ENCODE peak calls at places on chromosome 1, in five cellular contexts. E is neural progenitor cell, Z is SK-N-SH, Q is MM.1S, J is GM23248. F is an unnamed sample.

GRCh38 chr1:180133193-180133592 is 21.5 kb upstream of the QSOX1 start:
- DNase-seq in E (no peak), Z (no peak), Q (no peak), J (no peak), F (no peak)

GRCh38 chr1:13700521-13701273 is 709 bp downstream of the PRDM2 start:
- DNase-seq in E (peak; percentile 62), Z (no peak), Q (peak; percentile 25), J (peak; percentile 63), F (peak; percentile 67)

GRCh38 chr1:233615571-233615970 is 1.7 kb downstream of the KCNK1 start:
- DNase-seq in E (no peak), Z (peak; percentile 21), Q (no peak), J (no peak), F (no peak)

GRCh38 chr1:145716641-145717061 is 2.6 kb upstream of the CD160 start:
- DNase-seq in E (peak; percentile 19), Z (no peak), Q (no peak), J (peak; percentile 30), F (no peak)

GRCh38 chr1:3899776-3900149 is 309 bp downstream of the C1orf174 start:
- DNase-seq in E (peak; percentile 66), Z (peak; percentile 73), Q (peak; percentile 14), J (no peak), F (no peak)

GRCh38 chr1:152397474-152397873 is 16.6 kb downstream of the CRNN start:
- DNase-seq in E (no peak), Z (no peak), Q (no peak), J (peak; percentile 9), F (no peak)

GRCh38 chr1:70331962-70332361 is 22.6 kb downstream of the ANKRD13C start:
- DNase-seq in E (no peak), Z (no peak), Q (no peak), J (peak; percentile 15), F (no peak)

GRCh38 chr1:8497196-8497878 is 179.4 kb downstream of the SLC45A1 start:
- DNase-seq in E (no peak), Z (no peak), Q (no peak), J (peak; percentile 84), F (peak; percentile 84)

DNA sequence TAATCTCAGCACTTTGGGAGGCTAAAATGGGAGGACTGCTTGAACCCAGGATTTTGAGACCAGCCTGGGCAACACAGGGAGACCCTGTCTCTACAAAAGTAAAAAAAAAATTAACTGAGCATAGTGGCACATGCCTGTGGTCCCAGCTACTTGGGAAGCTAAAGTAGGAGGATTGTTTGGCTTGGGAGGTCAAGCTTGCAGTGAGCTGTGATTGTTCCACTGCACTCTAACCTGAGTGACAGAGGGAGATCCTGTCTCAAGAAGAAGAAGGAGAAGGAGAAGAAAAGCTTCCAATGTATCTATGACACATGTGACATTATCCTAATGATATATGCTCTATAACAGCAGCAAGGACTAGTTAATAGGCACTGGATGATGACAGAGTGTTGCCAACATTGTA is 20.1 kb upstream of the ARHGAP29 start:
- DNase-seq in E (no peak), Z (no peak), Q (no peak), J (no peak), F (no peak)
- H3K4me1 ChIP-seq in E (no peaks in the 10 kb centered on the region), Z (peaks cover 7% of the 10 kb centered on the region), Q (no peaks in the 10 kb centered on the region), J (peaks cover 53% of the 10 kb centered on the region), F (no peaks in the 10 kb centered on the region)

GRCh38 chr1:214281030-214281901 is at the start of gene SMYD2:
- DNase-seq in E (peak; percentile 78), Z (peak; percentile 93), Q (peak; percentile 78), J (peak; percentile 87), F (peak; percentile 80)

GRCh38 chr1:214281902-214282695 is 1.1 kb downstream of the SMYD2 start:
- DNase-seq in E (peak; percentile 17), Z (peak; percentile 50), Q (peak; percentile 24), J (peak; percentile 85), F (peak; percentile 18)

GRCh38 chr1:214277704-214278635 is 3.0 kb upstream of the SMYD2 start:
- DNase-seq in E (no peak), Z (no peak), Q (no peak), J (peak; percentile 38), F (no peak)

GRCh38 chr1:214282696-214283225 is 1.8 kb downstream of the SMYD2 start:
- DNase-seq in E (no peak), Z (no peak), Q (no peak), J (no peak), F (no peak)

GRCh38 chr1:214280386-214281029 is 451 bp upstream of the SMYD2 start:
- DNase-seq in E (peak; percentile 58), Z (peak; percentile 52), Q (no peak), J (peak; percentile 73), F (peak; percentile 44)
- TF ChIP-seq EZH2phosphoT487 in E (no peak), Z (no peak), Q (no peak), J (no peak), F (no peak)

GRCh38 chr1:174870319-174870718 is 129.4 kb upstream of the CACYBP start:
- DNase-seq in E (no peak), Z (no peak), Q (no peak), J (no peak), F (peak; percentile 71)

GRCh38 chr1:174872615-174873058 is 127.1 kb upstream of the CACYBP start:
- DNase-seq in E (no peak), Z (no peak), Q (no peak), J (peak; percentile 22), F (peak; percentile 71)

GRCh38 chr1:174874337-174875053 is 125.3 kb upstream of the CACYBP start:
- DNase-seq in E (peak; percentile 39), Z (no peak), Q (peak; percentile 74), J (no peak), F (peak; percentile 76)

GRCh38 chr1:174875306-174875705 is 124.4 kb upstream of the CACYBP start:
- DNase-seq in E (peak; percentile 39), Z (no peak), Q (peak; percentile 42), J (no peak), F (peak; percentile 81)

DNA sequence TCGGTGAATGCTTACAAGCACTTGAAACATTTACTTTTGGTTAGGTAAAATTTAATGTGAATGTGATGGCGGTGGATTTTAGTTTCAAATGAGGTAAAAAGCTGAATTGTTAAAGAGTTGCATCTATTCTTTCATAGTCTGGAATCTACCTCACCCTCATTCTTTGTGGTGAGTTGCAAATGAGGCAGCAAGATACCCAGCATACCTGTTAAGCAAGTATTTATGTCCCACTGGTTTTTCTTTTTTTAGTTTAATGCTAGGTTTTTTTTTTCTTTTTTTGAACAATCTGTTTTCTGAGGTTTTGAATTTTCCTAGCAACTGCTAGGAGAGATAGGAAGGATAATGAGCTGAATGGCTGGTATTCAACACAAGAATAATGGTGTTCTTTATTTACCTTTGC is 127.9 kb upstream of the CACYBP start:
- DNase-seq in E (no peak), Z (no peak), Q (peak; percentile 19), J (no peak), F (no peak)
- H3K4me1 ChIP-seq in E (peaks cover 29% of the 10 kb centered on the region), Z (no peaks in the 10 kb centered on the region), Q (peaks cover 27% of the 10 kb centered on the region), J (no peaks in the 10 kb centered on the region), F (peaks cover 53% of the 10 kb centered on the region)

GRCh38 chr1:58768971-58769808 is 14.7 kb downstream of the JUN start:
- DNase-seq in E (peak; percentile 88), Z (peak; percentile 73), Q (no peak), J (peak; percentile 79), F (no peak)
- TF ChIP-seq EZH2phosphoT487 in E (no peak), Z (no peak), Q (no peak), J (no peak), F (no peak)

DNA sequence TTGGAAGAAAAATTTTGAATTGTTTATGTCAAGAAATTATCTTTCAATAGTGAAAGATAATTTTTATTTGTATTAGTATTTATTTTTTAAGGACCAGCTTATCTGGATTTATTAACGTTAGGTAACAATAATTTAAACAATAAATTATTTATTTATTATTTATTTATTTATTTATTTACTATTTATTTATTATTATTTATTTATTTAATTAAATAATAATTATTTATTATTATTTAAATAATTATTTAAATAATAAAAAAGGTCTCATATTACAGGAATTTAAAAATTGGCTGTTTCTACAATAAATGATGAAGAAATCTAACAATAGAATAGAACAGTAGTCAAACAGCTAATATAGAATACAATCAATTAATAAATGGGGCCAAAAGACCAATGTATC is 618.7 kb upstream of the BRINP3 start:
- DNase-seq in E (no peak), Z (no peak), Q (no peak), J (no peak), F (no peak)
- H3K4me1 ChIP-seq in E (no peaks in the 10 kb centered on the region), Z (no peaks in the 10 kb centered on the region), Q (no peaks in the 10 kb centered on the region), J (no peaks in the 10 kb centered on the region), F (no peaks in the 10 kb centered on the region)

DNA sequence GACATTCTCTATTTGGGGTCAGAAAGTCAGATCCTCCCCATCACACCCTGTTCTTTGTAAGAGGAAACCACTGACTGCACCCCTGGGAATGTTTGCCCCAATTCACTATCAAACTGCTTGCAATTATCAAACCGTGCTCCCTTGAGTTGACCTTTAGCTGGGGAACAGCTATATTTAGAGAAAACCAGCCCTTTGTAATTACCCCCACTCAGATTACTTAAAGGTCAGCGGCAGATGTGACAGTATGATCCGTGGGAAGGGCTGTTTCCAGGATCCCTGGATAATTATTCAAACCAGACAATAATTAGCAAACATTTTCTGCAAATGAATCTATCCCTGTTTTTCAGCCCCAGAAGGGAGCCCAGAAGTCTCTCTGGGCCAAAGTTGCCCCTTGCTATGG is 242.7 kb downstream of the RRAGC start:
- DNase-seq in E (no peak), Z (no peak), Q (no peak), J (no peak), F (no peak)
- TF ChIP-seq EZH2phosphoT487 in E (no peak), Z (no peak), Q (no peak), J (no peak), F (no peak)

DNA sequence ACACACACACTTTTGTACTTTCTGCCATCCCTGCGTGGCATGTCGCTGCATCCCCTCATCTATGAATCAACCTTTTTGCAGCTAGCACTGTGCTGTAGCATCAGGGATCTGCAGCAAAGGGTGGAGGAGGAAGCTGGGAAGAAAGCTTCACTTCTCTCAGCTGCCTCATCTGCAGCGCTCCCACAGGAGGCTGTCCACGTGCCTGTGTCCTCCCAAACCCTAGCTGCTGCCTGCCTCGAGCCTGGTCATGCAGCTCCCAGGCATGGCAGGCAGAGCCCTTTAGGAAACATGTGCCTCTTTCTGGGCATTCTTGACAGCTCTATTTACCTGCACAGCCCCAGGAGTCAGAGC is 262.1 kb upstream of the SGIP1 start:
- DNase-seq in E (no peak), Z (peak; percentile 13), Q (no peak), J (peak; percentile 84), F (peak; percentile 42)
- H3K4me1 ChIP-seq in E (peaks cover 6% of the 10 kb centered on the region), Z (peaks cover 21% of the 10 kb centered on the region), Q (peaks cover 61% of the 10 kb centered on the region), J (peaks cover 68% of the 10 kb centered on the region), F (peaks cover 65% of the 10 kb centered on the region)

GRCh38 chr1:172967936-172968335 is 82.8 kb downstream of the TNFSF18 start:
- DNase-seq in E (no peak), Z (no peak), Q (no peak), J (no peak), F (no peak)

GRCh38 chr1:172970186-172970585 is 80.6 kb downstream of the TNFSF18 start:
- DNase-seq in E (peak; percentile 9), Z (no peak), Q (no peak), J (peak; percentile 74), F (no peak)

GRCh38 chr1:172973424-172973823 is 77.3 kb downstream of the TNFSF18 start:
- DNase-seq in E (no peak), Z (no peak), Q (no peak), J (no peak), F (no peak)

GRCh38 chr1:172969611-172970010 is 81.1 kb downstream of the TNFSF18 start:
- DNase-seq in E (no peak), Z (no peak), Q (no peak), J (peak; percentile 72), F (no peak)

GRCh38 chr1:172971241-172971640 is 79.5 kb downstream of the TNFSF18 start:
- DNase-seq in E (peak; percentile 2), Z (no peak), Q (no peak), J (no peak), F (no peak)
- TF ChIP-seq EZH2phosphoT487 in E (no peak), Z (no peak), Q (no peak), J (no peak), F (no peak)